ENCODE peak calls at places on chromosomes 7 and 10, in eight cellular contexts. W is adrenal gland, B is PC-9, R is HL-60, H is A549, G is heart left ventricle, V is colonic mucosa, A is suprapubic skin. U is an unnamed sample.

GRCh38 chr7:27179503-27180430 is 5.3 kb downstream of the HOXA11 start:
- DNase-seq in W (peak), B (no peak), R (peak), H (peak), G (peak), V (peak), A (peak), U (no peak)

GRCh38 chr10:124737221-124737620 is 7.0 kb downstream of the FAM53B start:
- DNase-seq in W (no peak), B (no peak), R (no peak), H (no peak), G (no peak), V (no peak), A (no peak), U (no peak)

GRCh38 chr7:38040831-38041230 is 120.4 kb downstream of the EPDR1 start:
- DNase-seq in W (no peak), B (no peak), R (no peak), H (no peak), G (no peak), V (no peak), A (no peak), U (no peak)

GRCh38 chr7:44706788-44707557 is 41.7 kb upstream of the ZMIZ2 start:
- DNase-seq in W (no peak), B (no peak), R (no peak), H (no peak), G (no peak), V (no peak), A (no peak), U (no peak)

GRCh38 chr7:134900430-134900876 is 85.9 kb upstream of the AGBL3 start:
- DNase-seq in W (no peak), B (no peak), R (no peak), H (no peak), G (no peak), V (no peak), A (no peak), U (no peak)

GRCh38 chr10:71581376-71581775 is 138.2 kb downstream of the C10orf105 start:
- DNase-seq in W (no peak), B (no peak), R (no peak), H (no peak), G (no peak), V (no peak), A (no peak), U (no peak)

GRCh38 chr7:44667190-44667589 is 60.8 kb downstream of the OGDH start:
- DNase-seq in W (no peak), B (no peak), R (no peak), H (no peak), G (no peak), V (no peak), A (no peak), U (no peak)

GRCh38 chr10:45532501-45532900 is 140.1 kb downstream of the ZFAND4 start:
- DNase-seq in W (no peak), B (no peak), R (peak), H (no peak), G (no peak), V (no peak), A (no peak), U (no peak)

GRCh38 chr7:8389898-8390642 is 43.3 kb upstream of the NXPH1 start:
- DNase-seq in W (peak), B (no peak), R (no peak), H (peak), G (no peak), V (peak), A (no peak), U (no peak)

GRCh38 chr7:109375857-109376256 is 806.2 kb downstream of the DNAJB9 start:
- DNase-seq in W (no peak), B (no peak), R (no peak), H (no peak), G (no peak), V (no peak), A (no peak), U (no peak)

GRCh38 chr7:30470163-30470770 is 8.3 kb downstream of the NOD1 start:
- DNase-seq in W (peak), B (no peak), R (no peak), H (peak), G (no peak), V (no peak), A (no peak), U (no peak)

GRCh38 chr7:128906001-128906765 is 4.3 kb downstream of the KCP start:
- DNase-seq in W (no peak), B (no peak), R (no peak), H (no peak), G (no peak), V (no peak), A (no peak), U (no peak)

GRCh38 chr10:21858455-21858854 is 145.1 kb downstream of the DNAJC1 start:
- DNase-seq in W (no peak), B (no peak), R (no peak), H (no peak), G (no peak), V (no peak), A (no peak), U (no peak)

GRCh38 chr10:80356563-80356999 is at the start of the genes DYDC1 and DYDC2:
- DNase-seq in W (no peak), B (no peak), R (peak), H (no peak), G (peak), V (peak), A (no peak), U (no peak)

GRCh38 chr7:103113164-103113563 is 35.7 kb downstream of the NAPEPLD start:
- DNase-seq in W (no peak), B (peak), R (no peak), H (peak), G (no peak), V (no peak), A (no peak), U (no peak)

GRCh38 chr7:47480576-47481538 is 101.1 kb downstream of the TNS3 start:
- DNase-seq in W (no peak), B (no peak), R (no peak), H (no peak), G (no peak), V (no peak), A (no peak), U (no peak)

GRCh38 chr7:5350174-5350463 is 67.4 kb downstream of the SLC29A4 start:
- DNase-seq in W (no peak), B (no peak), R (no peak), H (no peak), G (no peak), V (no peak), A (no peak), U (no peak)

GRCh38 chr7:150594817-150595216 is 27.6 kb downstream of the GIMAP4 start:
- DNase-seq in W (no peak), B (no peak), R (no peak), H (no peak), G (no peak), V (no peak), A (no peak), U (no peak)

GRCh38 chr7:13800694-13801448 is 188.6 kb downstream of the ETV1 start:
- DNase-seq in W (no peak), B (no peak), R (no peak), H (no peak), G (no peak), V (no peak), A (no peak), U (no peak)

GRCh38 chr10:127987467-127988380 is 80.8 kb downstream of the PTPRE start:
- DNase-seq in W (no peak), B (no peak), R (no peak), H (no peak), G (no peak), V (no peak), A (no peak), U (no peak)

DNA sequence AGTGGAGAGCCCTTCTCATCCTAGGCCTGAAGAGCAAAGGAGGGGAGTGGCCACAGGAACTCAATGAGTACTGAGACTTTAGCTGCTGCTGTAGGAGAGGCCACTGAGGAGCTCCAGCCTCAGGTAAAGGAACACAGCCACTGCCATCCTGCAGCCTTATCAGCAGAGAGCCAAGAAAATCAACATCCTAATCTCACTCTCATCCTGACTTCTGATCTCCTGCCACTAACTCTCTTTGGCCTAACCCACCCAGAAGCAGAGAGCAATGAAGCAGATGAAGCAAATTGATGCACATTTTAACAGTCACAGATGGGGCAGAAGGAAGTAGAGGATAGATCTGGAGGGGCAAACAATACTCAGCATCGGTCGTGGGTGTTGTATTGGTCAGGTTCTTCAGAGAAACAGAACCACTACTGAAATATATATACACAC is 297.7 kb downstream of the MTERF1 start:
- DNase-seq in W (no peak), B (no peak), R (no peak), H (no peak), G (no peak), V (no peak), A (no peak), U (no peak)
- H3K27ac ChIP-seq in W (no peak), B (no peak), R (no peak), H (no peak), G (no peak), V (no peak), A (no peak), U (no peak)

DNA sequence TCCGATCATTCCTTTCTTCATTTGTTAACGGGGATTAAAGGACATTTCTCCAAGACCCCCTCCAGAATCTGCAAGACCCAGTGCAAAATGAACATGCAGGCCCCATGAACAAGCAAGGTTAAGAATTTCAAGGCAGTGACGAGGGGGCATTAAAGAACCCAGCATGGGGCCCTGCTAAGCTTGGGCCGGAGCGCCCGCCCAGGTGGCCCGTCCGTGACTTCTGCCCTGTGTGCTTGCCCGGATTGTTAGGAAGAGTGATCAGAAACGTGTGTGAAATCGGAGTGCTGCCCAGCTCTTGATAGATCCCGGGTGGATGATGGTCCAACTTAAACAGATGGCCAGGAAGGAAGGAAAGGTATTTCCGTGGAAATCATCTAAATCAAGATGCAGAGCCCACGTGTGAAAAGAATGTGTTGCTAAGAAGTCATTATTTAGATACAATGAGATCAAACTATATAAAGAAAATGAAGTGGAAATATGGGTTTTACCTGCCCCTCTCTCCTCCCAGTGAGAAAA is 213.6 kb downstream of the KLF6 start:
- DNase-seq in W (no peak), B (no peak), R (no peak), H (no peak), G (no peak), V (no peak), A (no peak), U (no peak)
- H3K27ac ChIP-seq in W (no peak), B (no peak), R (no peak), H (no peak), G (peak), V (no peak), A (no peak), U (no peak)

GRCh38 chr10:13632407-13632806 is 45.6 kb downstream of the PRPF18 start:
- DNase-seq in W (no peak), B (no peak), R (no peak), H (no peak), G (no peak), V (no peak), A (no peak), U (no peak)
- H3K27ac ChIP-seq in W (no peak), B (no peak), R (no peak), H (no peak), G (peak), V (no peak), A (no peak), U (no peak)

DNA sequence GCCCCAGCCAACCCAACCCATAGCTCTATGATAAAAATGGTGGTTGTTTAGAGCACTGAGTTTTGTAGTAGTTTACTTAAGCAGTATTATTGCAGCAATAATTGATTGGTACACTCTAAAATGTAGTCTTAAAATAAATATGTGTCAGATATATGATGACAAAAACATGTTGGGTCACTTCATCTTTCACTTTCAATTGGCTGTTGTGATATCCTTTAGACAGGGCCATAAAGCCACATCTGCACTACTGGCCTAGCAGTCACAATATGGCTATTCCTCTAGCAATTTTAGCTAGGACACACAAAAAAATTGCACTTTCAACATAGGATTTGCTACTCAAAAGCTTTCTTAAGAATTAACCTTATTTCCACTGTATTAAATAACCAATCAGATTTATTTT is 5.9 kb upstream of the CAV1 start:
- DNase-seq in W (no peak), B (no peak), R (no peak), H (no peak), G (no peak), V (no peak), A (no peak), U (no peak)
- H3K27ac ChIP-seq in W (no peak), B (no peak), R (no peak), H (peak), G (no peak), V (no peak), A (no peak), U (peak)

GRCh38 chr10:91632671-91633550 is at the start of gene PPP1R3C:
- DNase-seq in W (peak), B (no peak), R (peak), H (peak), G (peak), V (peak), A (peak), U (no peak)
- H3K27ac ChIP-seq in W (peak), B (no peak), R (no peak), H (peak), G (peak), V (peak), A (peak), U (no peak)